ENCODE peak calls at places on chromosomes 11 and 22, in nine cellular contexts. T is effector memory CD4-positive, alpha-beta T cell; I is neural progenitor cell; F is stimulated activated CD4-positive, alpha-beta T cell treated with anti-CD3 and anti-CD28 coated beads, Interleukin-2, amount 100 ng/mL, for 48 hours; Q is left ventricle myocardium superior; G is mucosa of gallbladder; P is WERI-Rb-1; U is fibroblast of lung; Y is posterior cingulate gyrus. O is an unnamed sample.

GRCh38 chr11:128904303-128904871 is 13.2 kb downstream of the KCNJ5 start:
- DNase-seq in Q (no peak), G (no peak), U (no peak), T (no peak), Y (no peak), P (no peak), F (no peak), I (peak), O (no peak)

GRCh38 chr11:47325271-47326041 is 27.0 kb downstream of the MYBPC3 start:
- DNase-seq in Q (peak), G (no peak), T (no peak), U (no peak), Y (no peak), P (no peak), F (no peak), I (no peak), O (no peak)

GRCh38 chr11:59053387-59053786 is 32.7 kb upstream of the GLYATL1B start:
- DNase-seq in P (peak), T (peak), I (peak), U (peak), F (peak), Y (no peak), G (peak), Q (peak), O (peak)

GRCh38 chr11:111476366-111476765 is 35.8 kb downstream of the BTG4 start:
- DNase-seq in G (no peak), T (no peak), I (no peak), U (peak), P (no peak), Q (no peak), F (no peak), Y (no peak), O (no peak)

GRCh38 chr11:50044647-50045046 is 12.0 kb downstream of the OR4C45 start:
- DNase-seq in Q (no peak), G (no peak), Y (no peak), T (no peak), I (no peak), F (no peak), P (no peak), U (no peak), O (no peak)

GRCh38 chr22:42803454-42803853 is 53.6 kb downstream of the ARFGAP3 start:
- DNase-seq in F (no peak), Y (no peak), U (no peak), T (no peak), I (no peak), G (peak), Q (peak), P (no peak), O (no peak)

GRCh38 chr22:45572444-45572843 is 69.8 kb downstream of the FBLN1 start:
- DNase-seq in G (no peak), F (no peak), P (no peak), I (no peak), T (no peak), Y (no peak), U (no peak), Q (no peak), O (no peak)

GRCh38 chr11:17314232-17314547 is 37.4 kb upstream of the NCR3LG1 start:
- DNase-seq in U (peak), Y (no peak), T (no peak), I (no peak), G (no peak), Q (no peak), P (no peak), F (no peak), O (no peak)

GRCh38 chr11:106271686-106272085 is 194.2 kb downstream of the AASDHPPT start:
- DNase-seq in G (no peak), Y (no peak), Q (no peak), I (no peak), F (no peak), P (no peak), U (peak), T (no peak), O (no peak)

GRCh38 chr11:27355575-27356104 is 7.4 kb downstream of the CCDC34 start:
- DNase-seq in Q (no peak), G (no peak), I (no peak), P (no peak), T (no peak), U (no peak), F (no peak), Y (no peak), O (no peak)

GRCh38 chr11:14336507-14337503 is 22.2 kb downstream of the RRAS2 start:
- DNase-seq in G (no peak), U (peak), T (no peak), Q (no peak), P (no peak), Y (no peak), I (no peak), F (no peak), O (no peak)

GRCh38 chr11:12864316-12865156 is 144.6 kb upstream of the RASSF10 start:
- DNase-seq in I (peak), F (no peak), U (peak), G (peak), P (no peak), Y (no peak), T (no peak), Q (no peak), O (no peak)

GRCh38 chr11:96033054-96033453 is 109.1 kb upstream of the MTMR2 start:
- DNase-seq in T (no peak), Y (no peak), F (no peak), G (no peak), Q (no peak), I (no peak), P (no peak), U (no peak), O (no peak)

GRCh38 chr22:27224485-27225364 is 567.3 kb downstream of the MIAT start:
- DNase-seq in G (no peak), U (peak), T (no peak), F (no peak), Q (peak), I (no peak), Y (no peak), P (no peak), O (no peak)

GRCh38 chr11:5380740-5381342 is 2.8 kb upstream of the OR51M1 start:
- DNase-seq in U (peak), T (no peak), Y (peak), G (peak), P (peak), Q (peak), F (peak), I (peak), O (peak)

GRCh38 chr11:102453286-102453797 is 777 bp upstream of the TMEM123 start:
- DNase-seq in T (no peak), Q (peak), G (no peak), I (no peak), F (no peak), U (no peak), Y (no peak), P (no peak), O (peak)

GRCh38 chr11:64500176-64501013 is 90.6 kb upstream of the SLC22A12 start:
- DNase-seq in P (no peak), T (no peak), I (no peak), Q (no peak), F (no peak), U (no peak), G (no peak), Y (no peak), O (no peak)

GRCh38 chr11:65773784-65774411 is 6.9 kb downstream of the AP5B1 start:
- DNase-seq in T (no peak), U (no peak), I (no peak), F (no peak), P (no peak), G (no peak), Y (no peak), Q (no peak), O (no peak)

GRCh38 chr11:96863520-96863919 is 473.7 kb downstream of the JRKL start:
- DNase-seq in P (no peak), U (no peak), F (no peak), G (no peak), I (no peak), Y (no peak), Q (peak), T (no peak), O (no peak)

GRCh38 chr11:114031599-114032320 is 27.8 kb upstream of the ZBTB16 start:
- DNase-seq in P (no peak), T (no peak), Y (no peak), G (no peak), F (no peak), Q (no peak), U (no peak), I (no peak), O (no peak)

GRCh38 chr11:67401495-67402191 is at the start of gene PPP1CA:
- DNase-seq in T (peak), P (peak), Q (peak), Y (peak), U (peak), F (peak), I (peak), G (peak), O (peak)

GRCh38 chr11:62719302-62719978 is 7.8 kb downstream of the HNRNPUL2 start:
- DNase-seq in I (no peak), G (no peak), U (no peak), Q (no peak), F (no peak), T (no peak), Y (no peak), P (no peak), O (no peak)